ENCODE peak calls at places on chromosome 5, in seven cellular contexts. X is RPMI8226, V is T-helper 1 cell, N is ovary, H is heart left ventricle, D is GM12892, P is iPS DF 19.7. F is an unnamed sample.

GRCh38 chr5:56535347-56535746 is 280.0 kb upstream of the MAP3K1 start:
- DNase-seq in N (no peak), H (no peak), X (no peak), D (no peak), V (no peak), P (peak), F (no peak)

GRCh38 chr5:10355071-10355889 is 1.8 kb downstream of the MARCHF6 start:
- DNase-seq in V (no peak), P (no peak), X (peak), N (no peak), D (no peak), H (no peak), F (no peak)

GRCh38 chr5:151040211-151040747 is 19.9 kb downstream of the GPX3 start:
- DNase-seq in X (no peak), V (no peak), D (no peak), H (peak), P (no peak), N (no peak), F (no peak)

GRCh38 chr5:169646856-169647255 is 9.8 kb downstream of the DOCK2 start:
- DNase-seq in D (no peak), V (no peak), N (no peak), P (no peak), H (no peak), X (no peak), F (no peak)

GRCh38 chr5:149428032-149428431 is 48.9 kb upstream of the IL17B start:
- DNase-seq in V (no peak), P (no peak), D (no peak), N (no peak), H (no peak), X (no peak), F (no peak)

GRCh38 chr5:120605325-120606079 is 141.4 kb downstream of the PRR16 start:
- DNase-seq in H (no peak), P (peak), V (no peak), D (no peak), X (no peak), N (no peak), F (no peak)

GRCh38 chr5:170306381-170306790 is 8.8 kb upstream of the LCP2 start:
- DNase-seq in D (no peak), N (peak), P (no peak), H (no peak), X (no peak), V (no peak), F (no peak)

GRCh38 chr5:57783693-57784092 is 301.1 kb upstream of the ACTBL2 start:
- DNase-seq in X (no peak), V (no peak), N (no peak), H (no peak), D (no peak), P (no peak), F (no peak)

GRCh38 chr5:113869611-113870010 is 356.1 kb downstream of the YTHDC2 start:
- DNase-seq in X (no peak), D (no peak), N (no peak), V (no peak), P (no peak), H (no peak), F (no peak)

GRCh38 chr5:12245429-12245828 is 341.2 kb upstream of the CTNND2 start:
- DNase-seq in D (no peak), X (no peak), V (no peak), H (no peak), P (no peak), N (no peak), F (no peak)

GRCh38 chr5:36481721-36482120 is 124.7 kb upstream of the SLC1A3 start:
- DNase-seq in N (no peak), D (no peak), V (no peak), X (no peak), H (no peak), P (no peak), F (no peak)

GRCh38 chr5:139178948-139179347 is 19.2 kb downstream of the SIL1 start:
- DNase-seq in H (no peak), X (peak), N (peak), D (no peak), V (no peak), P (no peak), F (no peak)

GRCh38 chr5:78162253-78162862 is 132.1 kb downstream of the AP3B1 start:
- DNase-seq in N (no peak), V (no peak), P (no peak), X (peak), H (no peak), D (no peak), F (no peak)

GRCh38 chr5:31355337-31355736 is 161.9 kb downstream of the CDH6 start:
- DNase-seq in H (no peak), N (no peak), V (no peak), P (no peak), D (no peak), X (peak), F (no peak)

GRCh38 chr5:131795879-131796792 is 681 bp downstream of the FNIP1 start:
- DNase-seq in H (peak), X (peak), P (no peak), N (peak), V (no peak), D (peak), F (peak)

GRCh38 chr5:123367739-123368138 is 55.5 kb downstream of the CEP120 start:
- DNase-seq in N (no peak), P (no peak), X (peak), D (no peak), H (no peak), V (no peak), F (no peak)

GRCh38 chr5:95172659-95173058 is 112.2 kb downstream of the MCTP1 start:
- DNase-seq in H (no peak), P (no peak), X (no peak), N (no peak), D (no peak), V (no peak), F (no peak)

GRCh38 chr5:76083555-76084495 is 642 bp downstream of the SV2C start:
- DNase-seq in N (no peak), D (peak), P (peak), H (no peak), X (peak), V (no peak), F (no peak)

GRCh38 chr5:149251546-149251945 is 20.1 kb upstream of the AFAP1L1 start:
- DNase-seq in H (no peak), P (no peak), X (no peak), D (no peak), V (no peak), N (no peak), F (no peak)

GRCh38 chr5:65961644-65962043 is 35.3 kb downstream of the ERBIN start:
- DNase-seq in P (no peak), V (no peak), N (no peak), D (no peak), X (no peak), H (no peak), F (no peak)

GRCh38 chr5:61322738-61323429 is 9.2 kb upstream of the ZSWIM6 start:
- DNase-seq in P (no peak), N (no peak), X (peak), D (no peak), H (no peak), V (no peak), F (no peak)

GRCh38 chr5:16806691-16807433 is 129.2 kb downstream of the MYO10 start:
- DNase-seq in P (no peak), X (no peak), H (no peak), V (no peak), N (no peak), D (no peak), F (no peak)

GRCh38 chr5:150515446-150515845 is 7.5 kb downstream of the NDST1 start:
- DNase-seq in X (no peak), P (no peak), H (no peak), V (no peak), N (peak), D (no peak), F (no peak)

GRCh38 chr5:33448118-33448517 is 7.4 kb downstream of the TARS1 start:
- DNase-seq in X (no peak), D (no peak), N (no peak), V (no peak), P (no peak), H (no peak), F (no peak)

GRCh38 chr5:60810438-60811085 is 33.5 kb downstream of the ELOVL7 start:
- DNase-seq in D (no peak), X (no peak), H (no peak), V (no peak), P (no peak), N (no peak), F (no peak)

GRCh38 chr5:2278825-2279224 is 396.1 kb upstream of the IRX4 start:
- DNase-seq in P (no peak), N (no peak), D (no peak), H (no peak), V (no peak), X (no peak), F (no peak)

GRCh38 chr5:181100121-181101015 is 30.6 kb downstream of the OR2V1 start:
- DNase-seq in X (no peak), D (no peak), V (no peak), N (no peak), H (no peak), P (no peak), F (no peak)

GRCh38 chr5:36150676-36151433 is 832 bp downstream of the LMBRD2 start:
- DNase-seq in P (peak), N (no peak), H (no peak), D (no peak), X (peak), V (no peak), F (peak)

GRCh38 chr5:113806250-113806649 is 292.8 kb downstream of the YTHDC2 start:
- DNase-seq in H (no peak), V (no peak), X (no peak), N (no peak), P (no peak), D (no peak), F (no peak)

GRCh38 chr5:180636016-180636402 is 13.4 kb downstream of the FLT4 start:
- DNase-seq in V (no peak), N (no peak), X (no peak), D (no peak), H (peak), P (no peak), F (no peak)

GRCh38 chr5:107618233-107618632 is 52.5 kb downstream of the EFNA5 start:
- DNase-seq in D (no peak), P (no peak), V (no peak), H (no peak), N (no peak), X (no peak), F (no peak)